ENCODE peak calls at places on chromosomes 13 and 19, in seven cellular contexts. Q is right lobe of liver; H is posterior cingulate gyrus; Z is BJ; K is Caco-2; P is activated T-helper 9 cell treated with anti-CD3 and anti-CD28 coated beads, Interleukin-2, amount 50 U/mL, for 16 hours; M is AG20443. W is an unnamed sample.

GRCh38 chr13:73741111-73741510 is 393.1 kb downstream of the KLF12 start:
- DNase-seq in K (no peak), Z (no peak), Q (no peak), P (no peak), H (peak), M (peak), W (no peak)

GRCh38 chr13:106533940-106534843 is 1.3 kb downstream of the EFNB2 start:
- DNase-seq in Z (no peak), Q (peak), M (peak), K (peak), P (peak), H (peak), W (peak)

GRCh38 chr13:31998131-31998530 is 33.4 kb upstream of the FRY start:
- DNase-seq in M (no peak), H (no peak), P (no peak), K (peak), Z (no peak), Q (no peak), W (no peak)

GRCh38 chr13:39527961-39528720 is 74.9 kb downstream of the LHFPL6 start:
- DNase-seq in H (peak), P (no peak), K (no peak), Z (peak), M (peak), Q (no peak), W (peak)

GRCh38 chr13:50535050-50535449 is 308.4 kb downstream of the DLEU7 start:
- DNase-seq in Z (no peak), P (no peak), Q (no peak), K (no peak), M (no peak), H (no peak), W (no peak)

GRCh38 chr13:80339841-80340642 is 884 bp downstream of the SPRY2 start:
- DNase-seq in Z (no peak), H (peak), M (peak), P (no peak), K (peak), Q (peak), W (peak)

GRCh38 chr13:111518161-111518791 is 197.8 kb downstream of the TEX29 start:
- DNase-seq in Z (no peak), H (peak), K (peak), M (no peak), P (no peak), Q (no peak), W (no peak)

GRCh38 chr13:68264692-68265091 is 1034.6 kb upstream of the PCDH9 start:
- DNase-seq in P (no peak), H (no peak), Z (no peak), Q (no peak), M (no peak), K (no peak), W (no peak)

GRCh38 chr19:50510700-50511068 is 307 bp downstream of the JOSD2 start:
- DNase-seq in H (no peak), K (no peak), M (no peak), Z (no peak), P (no peak), Q (no peak), W (no peak)

GRCh38 chr19:42140125-42140754 is 8.0 kb upstream of the POU2F2 start:
- DNase-seq in P (no peak), Z (no peak), H (no peak), Q (no peak), M (peak), K (peak), W (peak)

GRCh38 chr19:19526581-19527370 is 1.9 kb upstream of the YJEFN3 start:
- DNase-seq in Q (no peak), P (no peak), M (no peak), H (no peak), Z (no peak), K (no peak), W (no peak)

GRCh38 chr13:77565635-77566034 is 30.1 kb downstream of the SCEL start:
- DNase-seq in K (no peak), H (no peak), Q (no peak), P (no peak), M (peak), Z (no peak), W (peak)

GRCh38 chr13:107960301-107960700 is 255.0 kb downstream of the LIG4 start:
- DNase-seq in P (no peak), Q (no peak), K (no peak), Z (no peak), H (no peak), M (no peak), W (no peak)

GRCh38 chr13:51451467-51452390 is 1.1 kb downstream of the INTS6 start:
- DNase-seq in M (peak), Z (no peak), Q (peak), H (peak), K (peak), P (peak), W (peak)